ENCODE peak calls at places on chromosomes 5 and 9, in nine cellular contexts. E, Q, X, W, T, V, L, F and Y are unnamed samples.

GRCh38 chr5:115369430-115370144 is 73.1 kb upstream of the CCDC112 start:
- DNase-seq in F (no peak), L (no peak), V (no peak), X (no peak), Q (no peak), T (no peak), E (no peak), W (no peak), Y (no peak)

GRCh38 chr9:95738438-95738837 is 137.1 kb upstream of the ERCC6L2 start:
- DNase-seq in T (no peak), F (no peak), V (no peak), W (no peak), X (no peak), E (no peak), L (no peak), Q (no peak), Y (no peak)

GRCh38 chr9:124716795-124717194 is 54.3 kb downstream of the NR6A1 start:
- DNase-seq in L (no peak), V (no peak), E (no peak), W (peak), Q (no peak), T (no peak), F (peak), X (no peak), Y (no peak)

GRCh38 chr5:71839049-71839834 is 120.2 kb downstream of the CARTPT start:
- DNase-seq in W (no peak), Q (no peak), V (no peak), E (no peak), L (no peak), X (no peak), F (no peak), T (no peak), Y (no peak)

GRCh38 chr5:103668281-103668680 is 105.7 kb upstream of the NUDT12 start:
- DNase-seq in L (no peak), Q (no peak), F (no peak), E (no peak), W (no peak), T (no peak), V (no peak), X (no peak), Y (no peak)

GRCh38 chr9:105835721-105836120 is 141.4 kb downstream of the TMEM38B start:
- DNase-seq in L (no peak), W (no peak), V (no peak), Q (no peak), E (no peak), F (no peak), T (no peak), X (no peak), Y (no peak)

GRCh38 chr5:113478691-113479090 is 9.6 kb downstream of the MCC start:
- DNase-seq in Q (no peak), X (no peak), L (no peak), T (no peak), W (no peak), E (no peak), F (no peak), V (no peak), Y (no peak)

GRCh38 chr5:157113007-157113406 is 4.2 kb upstream of the HAVCR2 start:
- DNase-seq in X (no peak), F (no peak), T (no peak), V (no peak), E (no peak), L (no peak), Q (no peak), W (no peak), Y (no peak)

GRCh38 chr9:15277400-15278137 is 29.4 kb downstream of the TTC39B start:
- DNase-seq in Q (no peak), W (peak), V (peak), E (no peak), X (no peak), F (peak), L (peak), T (no peak), Y (no peak)

GRCh38 chr5:76527685-76528161 is 95.5 kb downstream of the F2RL2 start:
- DNase-seq in L (peak), V (no peak), F (peak), W (no peak), Q (no peak), E (no peak), X (no peak), T (no peak), Y (no peak)

GRCh38 chr9:7721291-7721690 is 78.3 kb downstream of the DMAC1 start:
- DNase-seq in F (no peak), T (no peak), Q (no peak), E (no peak), V (no peak), W (no peak), X (no peak), L (no peak), Y (no peak)

GRCh38 chr5:55823151-55823796 is 27.9 kb upstream of the IL31RA start:
- DNase-seq in F (no peak), L (no peak), Q (no peak), X (no peak), T (no peak), E (no peak), V (no peak), W (no peak), Y (no peak)

GRCh38 chr5:150271923-150272322 is 17.6 kb downstream of the CAMK2A start:
- DNase-seq in X (no peak), T (no peak), F (no peak), L (no peak), V (no peak), Q (no peak), E (no peak), W (no peak), Y (no peak)

GRCh38 chr9:8095531-8096223 is 296.1 kb upstream of the DMAC1 start:
- DNase-seq in Q (no peak), E (no peak), L (no peak), V (no peak), X (no peak), T (peak), F (no peak), W (no peak), Y (no peak)

GRCh38 chr9:99823392-99824377 is 2.0 kb downstream of the NR4A3 start:
- DNase-seq in X (peak), F (peak), E (peak), W (no peak), L (no peak), V (peak), T (peak), Q (peak), Y (no peak)

GRCh38 chr5:24222866-24223265 is 421.9 kb downstream of the CDH10 start:
- DNase-seq in V (no peak), T (no peak), Q (no peak), X (no peak), W (no peak), E (no peak), L (no peak), F (peak), Y (peak)

GRCh38 chr5:165457854-165458481 is 1952.5 kb downstream of the MAT2B start:
- DNase-seq in T (no peak), F (peak), L (no peak), V (peak), E (no peak), X (no peak), Q (peak), W (no peak), Y (peak)

DNA sequence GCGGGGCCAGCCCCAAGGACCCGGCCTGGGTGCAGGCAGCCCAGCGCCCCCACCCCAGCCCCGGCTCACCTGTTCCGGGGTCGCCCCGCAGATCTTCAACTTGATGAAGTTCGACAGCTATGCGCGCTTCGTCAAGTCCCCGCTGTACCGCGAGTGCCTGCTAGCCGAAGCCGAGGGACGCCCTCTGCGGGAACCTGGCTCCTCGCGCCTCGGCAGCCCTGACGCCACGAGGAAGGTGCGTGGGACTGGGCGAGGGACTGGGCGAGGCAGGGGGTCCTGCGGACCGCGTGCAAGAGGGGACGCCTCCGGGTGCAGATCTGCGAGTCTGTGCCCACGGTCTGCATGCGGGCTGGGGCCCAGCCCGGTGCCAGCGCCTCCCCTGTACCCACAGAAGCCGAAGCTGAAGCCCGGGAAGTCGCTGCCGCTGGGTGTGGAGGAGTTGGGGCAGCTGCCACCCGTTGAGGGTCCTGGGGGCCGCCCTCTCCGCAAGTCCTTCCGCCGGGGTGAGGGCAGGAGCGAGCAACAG is 9.7 kb downstream of the RGS14 start:
- DNase-seq in Q (no peak), W (no peak), E (no peak), T (no peak), F (no peak), X (no peak), V (no peak), L (no peak), Y (no peak)
- H3K4me3 ChIP-seq in Q (peak), W (no peak), E (no peak), T (peak), F (peak), X (no peak), V (no peak), L (no peak), Y (peak)

GRCh38 chr5:120803282-120803681 is 339.2 kb downstream of the PRR16 start:
- DNase-seq in L (no peak), F (peak), E (no peak), V (no peak), T (no peak), X (no peak), W (peak), Q (no peak), Y (no peak)
- H3K4me3 ChIP-seq in L (no peak), F (peak), E (no peak), V (no peak), T (no peak), X (no peak), W (no peak), Q (no peak), Y (no peak)

DNA sequence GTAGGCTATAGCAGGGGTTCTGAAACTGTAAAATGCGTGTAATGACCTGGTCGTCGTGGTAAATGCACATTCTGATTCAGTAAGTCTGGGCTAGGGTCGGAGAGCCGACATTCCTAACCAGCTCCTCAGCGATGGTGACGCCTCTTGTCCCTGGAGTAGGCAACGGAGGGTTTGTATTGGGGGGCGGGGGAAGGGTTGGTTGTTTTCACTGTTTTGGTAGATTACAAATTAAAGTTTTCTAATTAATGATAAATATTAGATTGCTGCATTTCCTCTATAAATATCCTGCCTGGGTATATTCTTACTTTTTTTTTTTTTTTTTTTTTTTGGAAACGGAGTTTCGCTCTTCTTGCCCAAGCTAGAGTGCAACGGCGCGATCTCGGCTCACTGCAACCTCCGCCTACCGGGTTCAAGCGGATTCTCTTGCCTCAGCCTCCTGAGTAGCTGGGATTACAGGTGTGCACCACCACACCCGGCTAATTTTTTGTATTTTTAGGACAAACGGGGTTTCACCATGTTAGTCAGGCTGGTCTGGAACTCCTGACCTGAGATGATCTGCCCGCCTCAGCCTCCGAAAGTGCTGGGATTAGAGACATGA is 566 bp upstream of the ALDH7A1 start:
- DNase-seq in V (no peak), X (no peak), L (no peak), Q (no peak), T (no peak), W (no peak), E (no peak), F (no peak), Y (no peak)
- H3K4me3 ChIP-seq in V (no peak), X (no peak), L (peak), Q (peak), T (peak), W (peak), E (peak), F (peak), Y (peak)

DNA sequence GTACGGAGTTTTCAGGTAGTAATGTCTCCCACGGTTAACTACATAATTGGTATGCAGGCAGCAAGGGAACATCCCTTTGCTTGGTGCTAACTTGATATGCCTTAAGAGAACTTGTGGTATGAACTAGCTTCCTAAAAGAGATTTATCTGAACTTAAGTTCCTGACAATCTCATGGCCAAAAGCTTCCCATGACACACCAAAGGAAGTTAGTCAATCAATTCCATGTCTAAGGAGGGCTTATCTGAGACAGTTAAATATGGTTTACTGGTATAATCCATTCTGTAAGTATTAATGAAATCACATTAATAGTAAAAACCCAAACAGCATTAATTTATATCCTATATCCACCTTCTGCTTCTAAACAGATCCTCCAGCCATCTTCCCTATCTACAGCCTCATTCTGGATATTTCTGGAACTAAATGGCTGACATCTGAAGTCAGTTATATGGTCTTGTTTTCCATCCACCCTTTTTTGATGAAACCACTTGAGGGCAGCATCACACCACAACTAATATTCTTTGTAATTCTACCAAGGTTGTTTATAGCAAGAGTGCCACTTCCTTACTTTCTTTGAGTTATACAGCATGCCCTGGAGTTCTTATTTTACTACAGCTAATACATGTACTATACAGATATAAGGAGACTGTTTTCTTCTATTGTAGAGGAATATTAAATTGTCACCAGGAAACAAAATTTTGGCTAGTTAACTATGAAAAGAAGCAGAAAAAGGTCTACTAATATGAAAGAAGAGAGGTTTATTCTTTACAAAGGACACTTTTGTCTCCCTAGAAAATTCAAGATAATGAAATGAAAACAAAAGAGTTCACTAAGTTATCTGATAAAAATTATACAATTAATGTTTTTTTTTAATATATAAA is 34.7 kb downstream of the SHOC1 start:
- DNase-seq in X (peak), W (peak), L (peak), Q (peak), E (peak), V (peak), F (peak), T (peak), Y (peak)
- H3K4me3 ChIP-seq in X (no peak), W (no peak), L (no peak), Q (no peak), E (no peak), V (no peak), F (no peak), T (no peak), Y (no peak)

GRCh38 chr5:83475540-83476469 is 4.3 kb downstream of the VCAN start:
- DNase-seq in W (no peak), X (no peak), Q (no peak), T (no peak), F (peak), V (no peak), E (no peak), L (peak), Y (peak)
- H3K4me3 ChIP-seq in W (no peak), X (no peak), Q (no peak), T (no peak), F (peak), V (no peak), E (no peak), L (no peak), Y (peak)

GRCh38 chr5:80408976-80409926 is 1.4 kb downstream of the ZFYVE16 start:
- DNase-seq in F (peak), Q (no peak), V (no peak), E (no peak), L (no peak), W (no peak), T (no peak), X (no peak), Y (no peak)

GRCh38 chr5:80407735-80408474 is at the start of gene ZFYVE16:
- DNase-seq in V (peak), Q (peak), T (peak), X (peak), E (peak), W (peak), F (peak), L (peak), Y (peak)

GRCh38 chr5:80411589-80412219 is 3.8 kb downstream of the ZFYVE16 start:
- DNase-seq in F (peak), T (no peak), V (no peak), X (no peak), W (no peak), L (no peak), E (no peak), Q (no peak), Y (no peak)

GRCh38 chr5:80406980-80407734 is 707 bp upstream of the ZFYVE16 start:
- DNase-seq in X (no peak), F (no peak), Q (peak), W (no peak), E (peak), L (peak), V (no peak), T (no peak), Y (peak)

GRCh38 chr5:80408475-80408875 is 611 bp downstream of the ZFYVE16 start:
- DNase-seq in F (peak), E (peak), V (peak), T (no peak), L (peak), X (no peak), Q (no peak), W (no peak), Y (no peak)
- H3K4me3 ChIP-seq in F (peak), E (peak), V (peak), T (peak), L (peak), X (peak), Q (peak), W (peak), Y (peak)

DNA sequence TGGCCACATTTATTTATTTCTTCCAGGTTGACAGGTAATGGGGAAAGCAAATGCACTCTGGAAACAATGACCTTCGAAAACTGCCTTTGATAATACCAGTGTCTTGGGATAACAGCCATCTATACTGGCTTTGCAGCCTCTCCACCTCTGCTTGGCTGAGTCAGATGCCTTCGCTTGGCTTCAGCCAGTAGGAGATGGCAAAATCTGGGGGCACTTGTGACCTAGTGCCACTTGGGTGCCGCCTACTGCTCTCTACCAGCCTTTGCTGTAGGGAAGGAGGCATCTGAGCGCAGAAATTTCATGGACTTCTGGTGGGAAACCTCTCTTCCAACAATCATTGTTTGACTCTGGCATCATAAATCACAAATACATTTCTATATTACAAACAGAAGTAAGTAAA is 21.8 kb downstream of the FYB1 start:
- DNase-seq in W (peak), F (no peak), V (no peak), X (no peak), Q (no peak), T (no peak), L (no peak), E (peak), Y (no peak)
- H3K4me3 ChIP-seq in W (no peak), F (no peak), V (no peak), X (no peak), Q (no peak), T (no peak), L (no peak), E (peak), Y (no peak)

DNA sequence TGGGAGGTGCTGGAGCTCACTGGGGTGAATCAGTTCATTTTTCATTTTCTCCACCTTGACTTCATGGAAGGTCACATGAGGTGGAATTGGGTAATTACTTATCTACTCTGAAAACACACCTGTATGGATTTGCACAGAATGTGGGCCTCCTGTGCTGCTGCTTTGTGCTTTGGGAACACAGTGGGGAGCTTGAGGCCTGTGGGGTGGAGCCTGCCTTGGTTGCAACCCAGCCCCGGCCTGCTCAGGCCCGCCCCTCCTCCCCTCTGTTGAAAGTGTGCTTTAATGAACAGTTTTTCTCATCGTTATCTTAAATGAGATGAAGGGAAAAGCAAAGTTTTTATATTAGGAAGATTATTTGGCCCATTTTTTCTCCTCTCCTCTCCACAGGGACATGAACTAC is 28.5 kb upstream of the DMRT3 start:
- DNase-seq in E (no peak), X (no peak), T (no peak), W (no peak), Q (no peak), L (no peak), F (no peak), V (no peak), Y (no peak)
- H3K4me3 ChIP-seq in E (no peak), X (no peak), T (no peak), W (no peak), Q (no peak), L (no peak), F (no peak), V (no peak), Y (no peak)

GRCh38 chr5:10351882-10352395 is 1.6 kb upstream of the MARCHF6 start:
- DNase-seq in Q (no peak), V (peak), X (no peak), E (no peak), L (no peak), W (no peak), F (no peak), T (no peak), Y (no peak)
- H3K4me3 ChIP-seq in Q (no peak), V (no peak), X (no peak), E (no peak), L (no peak), W (no peak), F (peak), T (no peak), Y (no peak)

DNA sequence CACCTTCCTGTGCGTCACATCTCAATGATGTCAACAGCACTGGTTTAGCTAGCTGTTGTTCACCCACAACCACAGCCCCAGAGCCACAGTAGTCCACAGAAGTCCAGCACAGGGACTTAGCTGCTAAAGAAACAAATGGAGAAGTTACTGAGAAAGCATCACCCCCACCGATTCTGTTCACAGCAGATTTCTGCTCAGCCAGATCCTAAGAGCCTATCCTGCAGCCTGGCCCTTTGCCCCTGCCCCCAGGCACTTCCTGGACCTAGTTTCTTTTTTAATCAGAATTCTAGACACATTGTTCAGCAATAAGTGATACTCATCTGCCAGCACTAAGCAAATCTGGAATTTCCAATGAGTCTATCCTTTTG is 7.4 kb downstream of the B4GALT1 start:
- DNase-seq in T (peak), X (peak), F (peak), E (peak), L (no peak), V (peak), Q (no peak), W (no peak), Y (peak)
- H3K4me3 ChIP-seq in T (no peak), X (peak), F (peak), E (peak), L (no peak), V (no peak), Q (no peak), W (no peak), Y (no peak)